ENCODE peak calls at places on chromosome 6, in eight cellular contexts. W, B, M, T, S, F, U and I are unnamed samples. For H3K4me1, the result is how much of the 10 kb centered on the place peaks cover.

GRCh38 chr6:136523196-136523595 is 27.0 kb downstream of the MAP7 start:
- DNase-seq in U (no peak), W (no peak), M (no peak), T (no peak), S (no peak), F (no peak), B (no peak), I (no peak)

GRCh38 chr6:152846825-152847224 is 96.2 kb downstream of the VIP start:
- DNase-seq in B (no peak), U (peak), M (no peak), W (no peak), F (no peak), S (no peak), T (no peak), I (no peak)

GRCh38 chr6:46490425-46491200 is 636 bp downstream of the RCAN2 start:
- DNase-seq in T (no peak), U (peak), W (peak), M (peak), B (peak), F (peak), S (no peak), I (peak)

GRCh38 chr6:135189344-135189743 is 8.2 kb downstream of the MYB start:
- DNase-seq in B (no peak), S (no peak), U (no peak), F (no peak), T (no peak), M (no peak), W (no peak), I (no peak)

GRCh38 chr6:128731249-128732165 is 151.4 kb upstream of the LAMA2 start:
- DNase-seq in M (no peak), B (no peak), U (peak), W (peak), S (no peak), F (no peak), T (no peak), I (no peak)

GRCh38 chr6:136522636-136523035 is 27.6 kb downstream of the MAP7 start:
- DNase-seq in W (no peak), U (no peak), B (no peak), M (no peak), S (no peak), F (no peak), T (no peak), I (no peak)

GRCh38 chr6:89597988-89598387 is 40.6 kb downstream of the LYRM2 start:
- DNase-seq in M (no peak), S (no peak), F (no peak), B (no peak), U (no peak), T (no peak), W (no peak), I (no peak)

GRCh38 chr6:136658711-136659110 is 108.5 kb upstream of the MAP7 start:
- DNase-seq in S (no peak), F (no peak), W (no peak), B (no peak), M (no peak), U (no peak), T (no peak), I (no peak)

GRCh38 chr6:71035871-71036270 is 79.0 kb upstream of the B3GAT2 start:
- DNase-seq in W (no peak), T (no peak), U (no peak), B (no peak), M (no peak), S (no peak), F (no peak), I (no peak)

GRCh38 chr6:162854734-162855191 is 127.0 kb downstream of the PACRG start:
- DNase-seq in M (no peak), S (no peak), F (no peak), W (no peak), B (no peak), U (peak), T (no peak), I (no peak)

GRCh38 chr6:15399651-15400470 is 154.0 kb downstream of the JARID2 start:
- DNase-seq in B (peak), S (peak), T (peak), W (no peak), U (peak), M (peak), F (peak), I (peak)

GRCh38 chr6:166036321-166037105 is 131.1 kb downstream of the TBXT start:
- DNase-seq in S (no peak), M (no peak), U (no peak), F (no peak), W (no peak), T (no peak), B (no peak), I (no peak)

GRCh38 chr6:166712554-166713228 is 85.6 kb upstream of the RPS6KA2 start:
- DNase-seq in U (peak), M (no peak), B (no peak), S (no peak), F (no peak), W (no peak), T (no peak), I (no peak)

GRCh38 chr6:82617648-82618047 is 254.0 kb downstream of the TPBG start:
- DNase-seq in W (no peak), T (no peak), U (no peak), F (no peak), B (no peak), S (no peak), M (no peak), I (no peak)

GRCh38 chr6:1624071-1624847 is 14.5 kb downstream of the FOXC1 start:
- DNase-seq in M (peak), F (no peak), T (no peak), W (no peak), U (peak), B (no peak), S (peak), I (no peak)

GRCh38 chr6:85111481-85112001 is 338.3 kb upstream of the NT5E start:
- DNase-seq in T (no peak), W (peak), F (no peak), U (peak), B (peak), S (no peak), M (peak), I (no peak)

GRCh38 chr6:79466222-79466834 is 70.9 kb downstream of the LCA5 start:
- DNase-seq in U (peak), M (no peak), T (no peak), F (no peak), S (no peak), W (peak), B (no peak), I (no peak)

GRCh38 chr6:7204726-7205125 is 97.0 kb downstream of the RREB1 start:
- DNase-seq in S (no peak), M (no peak), F (no peak), T (no peak), U (no peak), B (no peak), W (no peak), I (no peak)

GRCh38 chr6:71181565-71181964 is 107.0 kb upstream of the OGFRL1 start:
- DNase-seq in T (no peak), B (no peak), W (peak), U (peak), S (no peak), F (no peak), M (no peak), I (no peak)

GRCh38 chr6:122141246-122141645 is 258.2 kb upstream of the HSF2 start:
- DNase-seq in W (no peak), T (no peak), B (no peak), M (no peak), U (no peak), S (no peak), F (no peak), I (no peak)

GRCh38 chr6:139970591-139970991 is 596.1 kb upstream of the CITED2 start:
- DNase-seq in S (no peak), F (no peak), T (no peak), U (no peak), M (no peak), W (no peak), B (no peak), I (no peak)

GRCh38 chr6:37699138-37699766 is 1.6 kb upstream of the MDGA1 start:
- DNase-seq in T (peak), F (no peak), W (no peak), B (no peak), U (no peak), M (no peak), S (no peak), I (no peak)

GRCh38 chr6:50449128-50449527 is 264.2 kb upstream of the TFAP2D start:
- DNase-seq in S (no peak), W (no peak), T (no peak), M (no peak), U (no peak), F (no peak), B (no peak), I (no peak)

GRCh38 chr6:29666826-29667130 is 9.9 kb downstream of the MOG start:
- DNase-seq in B (no peak), U (peak), F (no peak), T (no peak), M (peak), S (no peak), W (no peak), I (no peak)

GRCh38 chr6:22737331-22737730 is 168.0 kb downstream of the HDGFL1 start:
- DNase-seq in S (no peak), M (no peak), T (peak), B (no peak), F (peak), U (peak), W (peak), I (peak)

GRCh38 chr6:149905911-149906371 is 8.0 kb upstream of the RAET1E start:
- DNase-seq in F (no peak), M (peak), U (no peak), S (no peak), T (no peak), B (no peak), W (no peak), I (no peak)

GRCh38 chr6:94494500-94494899 is 1075.1 kb upstream of the EPHA7 start:
- DNase-seq in U (no peak), M (no peak), S (no peak), W (no peak), B (no peak), F (no peak), T (no peak), I (no peak)

GRCh38 chr6:124273701-124274100 is 470.0 kb downstream of the NKAIN2 start:
- DNase-seq in U (no peak), B (no peak), W (no peak), M (no peak), S (no peak), T (no peak), F (no peak), I (no peak)

GRCh38 chr6:44270526-44271405 is 516 bp downstream of the TMEM151B start:
- DNase-seq in F (no peak), U (peak), B (no peak), W (peak), M (no peak), S (no peak), T (no peak), I (no peak)

GRCh38 chr6:89311853-89312531 is 3.1 kb downstream of the GABRR2 start:
- DNase-seq in B (peak), M (peak), S (peak), U (peak), T (peak), W (peak), F (peak), I (peak)

DNA sequence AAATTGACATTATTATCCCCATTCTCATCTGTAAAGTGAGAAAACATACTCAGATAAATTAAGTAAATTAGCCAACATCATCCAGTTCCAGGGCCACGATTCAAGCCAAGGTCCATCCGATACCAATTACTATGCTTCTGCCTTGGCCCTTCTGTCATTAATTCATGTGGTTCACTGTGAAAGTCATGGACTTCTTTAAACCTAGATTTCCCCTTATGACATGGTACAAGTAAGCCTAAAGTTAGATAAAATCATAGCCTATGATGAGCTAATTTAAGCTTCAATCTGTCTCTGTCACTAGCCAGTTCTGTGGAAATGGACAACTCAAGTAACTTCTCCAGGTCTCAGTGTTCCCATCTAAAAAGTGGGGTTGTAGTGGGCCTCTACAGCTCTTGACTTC is 225.5 kb upstream of the MARCKS start:
- DNase-seq in M (no peak), B (no peak), F (no peak), S (no peak), W (no peak), U (no peak), T (no peak), I (no peak)
- H3K4me1 ChIP-seq in M (under half), B (under half), F (under half), S (half or more), W (under half), U (under half), T (under half), I (under half)

DNA sequence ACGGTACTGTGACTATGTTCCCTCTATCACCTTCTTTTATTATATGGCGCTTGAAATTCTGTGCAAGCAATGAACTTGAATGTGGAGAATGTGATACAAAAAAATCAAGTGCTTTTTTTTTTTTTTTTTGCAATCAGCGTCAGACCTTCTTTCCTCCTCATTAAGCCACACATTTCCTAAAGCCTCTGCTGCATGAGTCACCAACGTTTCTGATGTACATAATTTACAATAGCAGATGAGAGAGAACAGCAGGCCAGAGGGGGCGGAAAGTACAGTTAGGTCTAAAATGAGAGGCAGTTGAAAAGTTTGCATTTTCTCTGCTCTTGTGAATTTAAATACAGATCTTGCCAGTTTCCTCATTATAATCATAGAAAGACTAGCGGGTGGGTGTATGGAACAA is 114.6 kb upstream of the RIPOR2 start:
- DNase-seq in W (no peak), U (no peak), B (no peak), S (no peak), M (no peak), F (no peak), T (no peak), I (no peak)
- H3K4me1 ChIP-seq in W (under half), U (under half), B (under half), S (under half), M (under half), F (under half), T (under half), I (under half)

GRCh38 chr6:3162565-3163247 is 5.4 kb upstream of the TUBB2A start:
- DNase-seq in T (peak), W (peak), S (peak), M (peak), U (peak), F (peak), B (peak), I (peak)

GRCh38 chr6:3162067-3162497 is 4.7 kb upstream of the TUBB2A start:
- DNase-seq in F (no peak), M (no peak), U (peak), B (no peak), W (no peak), S (no peak), T (no peak), I (no peak)

GRCh38 chr6:3163248-3163594 is 5.9 kb upstream of the TUBB2A start:
- DNase-seq in U (no peak), W (no peak), T (no peak), S (peak), M (no peak), B (no peak), F (no peak), I (peak)

GRCh38 chr6:3157151-3157933 is at the start of gene TUBB2A:
- DNase-seq in U (peak), F (peak), T (peak), S (peak), M (peak), W (peak), B (peak), I (peak)

GRCh38 chr6:3159805-3160781 is 2.7 kb upstream of the TUBB2A start:
- DNase-seq in M (no peak), U (peak), W (no peak), S (peak), B (no peak), T (no peak), F (peak), I (peak)
- H3K4me1 ChIP-seq in M (under half), U (half or more), W (under half), S (under half), B (half or more), T (under half), F (under half), I (under half)

DNA sequence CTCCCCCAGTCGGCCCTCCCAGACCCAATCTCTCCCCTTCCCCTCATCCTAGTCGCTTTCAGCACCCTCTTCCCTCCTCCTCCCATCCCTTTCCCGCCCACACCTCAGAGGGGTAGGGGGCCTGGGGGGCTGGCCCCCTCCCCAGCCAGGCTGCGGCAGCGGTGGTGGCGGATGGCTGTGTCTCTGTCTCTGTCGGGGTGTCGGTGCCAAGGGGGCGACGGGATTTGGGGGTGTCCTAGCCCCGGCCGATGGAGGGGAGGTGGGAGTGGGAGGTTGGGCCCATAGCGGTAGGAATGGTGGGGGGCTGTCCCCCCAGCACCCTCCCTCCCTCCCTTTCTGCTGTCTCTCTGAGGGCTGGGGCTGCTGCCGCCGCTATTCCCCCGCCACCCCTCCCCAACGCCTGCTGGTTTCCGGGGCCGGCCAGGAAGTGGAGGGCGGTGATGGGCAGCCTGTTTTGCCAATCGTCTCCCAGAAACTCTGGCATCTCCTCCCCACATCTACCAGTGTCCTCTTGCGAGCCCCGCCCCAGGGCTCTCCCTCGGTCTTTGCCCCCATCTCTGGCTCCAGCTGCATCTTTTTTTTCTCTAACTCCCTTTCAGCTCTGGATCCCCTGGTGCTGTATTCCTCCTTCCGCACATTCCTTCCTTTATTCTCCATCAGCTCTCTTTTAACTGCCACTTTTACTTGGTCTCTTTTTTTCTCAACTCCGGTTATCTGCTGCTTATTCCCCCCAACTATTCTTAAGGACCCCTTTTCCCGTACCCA is at the start of gene AGPAT1:
- DNase-seq in W (peak), T (peak), M (peak), U (peak), S (peak), B (peak), F (peak), I (peak)
- H3K4me1 ChIP-seq in W (under half), T (under half), M (under half), U (under half), S (under half), B (half or more), F (under half), I (under half)

GRCh38 chr6:132752255-132752654 is 5.4 kb downstream of the VNN2 start:
- DNase-seq in F (no peak), U (no peak), W (no peak), M (no peak), T (no peak), S (no peak), B (no peak), I (no peak)
- H3K4me1 ChIP-seq in F (under half), U (under half), W (under half), M (under half), T (under half), S (under half), B (under half), I (under half)

GRCh38 chr6:31495580-31495979 is 2.4 kb upstream of the MICB start:
- DNase-seq in B (no peak), U (no peak), W (no peak), S (no peak), T (no peak), M (peak), F (no peak), I (no peak)
- H3K4me1 ChIP-seq in B (half or more), U (under half), W (under half), S (under half), T (under half), M (under half), F (under half), I (under half)